ENCODE peak calls at places on chromosomes 2 and 18, in five cellular contexts. N is left ventricle myocardium inferior, T is endothelial cell of umbilical vein, S is esophagus squamous epithelium, B is OCI-LY7. H is an unnamed sample. For H3K9me3, the result is how much of the 10 kb centered on the place peaks cover.

GRCh38 chr2:50492452-50492851 is 539.5 kb downstream of the NRXN1 start:
- DNase-seq in T (peak), B (peak), S (no peak), N (no peak), H (no peak)

GRCh38 chr2:42138163-42139016 is 30.8 kb upstream of the EML4 start:
- DNase-seq in T (peak), B (no peak), S (no peak), N (no peak), H (peak)

GRCh38 chr2:118808429-118808809 is 39.0 kb downstream of the EN1 start:
- DNase-seq in N (no peak), T (no peak), B (no peak), S (no peak), H (no peak)

GRCh38 chr18:79522451-79523220 is 126.9 kb downstream of the NFATC1 start:
- DNase-seq in N (no peak), B (peak), S (no peak), T (no peak), H (peak)

GRCh38 chr2:45494275-45494977 is 116.6 kb downstream of the SRBD1 start:
- DNase-seq in T (peak), N (no peak), B (peak), S (no peak), H (no peak)

GRCh38 chr18:61833978-61834377 is 58.8 kb downstream of the RNF152 start:
- DNase-seq in T (peak), N (no peak), S (no peak), B (no peak), H (no peak)

GRCh38 chr2:95700554-95700953 is 108.8 kb downstream of the TRIM43 start:
- DNase-seq in B (no peak), N (no peak), T (no peak), S (no peak), H (no peak)

GRCh38 chr2:30675758-30676157 is 131.5 kb downstream of the CAPN13 start:
- DNase-seq in N (no peak), T (no peak), S (no peak), B (no peak), H (no peak)

GRCh38 chr2:132974477-132975050 is 304.6 kb upstream of the LYPD1 start:
- DNase-seq in S (no peak), N (no peak), B (no peak), T (no peak), H (no peak)

GRCh38 chr18:66136039-66136438 is 385.2 kb downstream of the CDH7 start:
- DNase-seq in B (no peak), T (no peak), S (no peak), N (no peak), H (no peak)

GRCh38 chr2:12549641-12550040 is 167.1 kb upstream of the TRIB2 start:
- DNase-seq in S (no peak), N (no peak), T (no peak), B (no peak), H (no peak)

GRCh38 chr18:79026491-79026890 is 42.7 kb upstream of the ATP9B start:
- DNase-seq in S (no peak), T (no peak), N (no peak), B (no peak), H (no peak)

GRCh38 chr2:231228223-231228622 is 29.8 kb downstream of the ARMC9 start:
- DNase-seq in B (peak), N (no peak), S (no peak), T (no peak), H (no peak)

GRCh38 chr2:192657364-192657763 is 462.6 kb upstream of the TMEFF2 start:
- DNase-seq in N (no peak), B (no peak), S (no peak), T (no peak), H (no peak)

GRCh38 chr2:215921884-215922283 is 91.5 kb downstream of the MREG start:
- DNase-seq in T (peak), N (no peak), S (no peak), B (no peak), H (no peak)

GRCh38 chr2:9033385-9034175 is 30.1 kb upstream of the MBOAT2 start:
- DNase-seq in S (no peak), B (no peak), T (no peak), N (no peak), H (no peak)

GRCh38 chr2:98747888-98748287 is 17.0 kb upstream of the MGAT4A start:
- DNase-seq in B (no peak), N (no peak), T (no peak), S (no peak), H (no peak)

GRCh38 chr2:98532761-98533160 is 75.6 kb downstream of the COA5 start:
- DNase-seq in N (no peak), T (no peak), B (no peak), S (no peak), H (no peak)

GRCh38 chr18:63676526-63676925 is 14.8 kb upstream of the SERPINB3 start:
- DNase-seq in T (no peak), B (peak), S (no peak), N (no peak), H (no peak)

GRCh38 chr2:232696609-232697058 is 497 bp upstream of the GIGYF2 start:
- DNase-seq in B (no peak), T (no peak), N (no peak), S (no peak), H (no peak)

GRCh38 chr18:69686861-69687260 is 260.8 kb downstream of the CD226 start:
- DNase-seq in T (no peak), S (no peak), B (no peak), N (no peak), H (no peak)

GRCh38 chr2:37448342-37449120 is 104.1 kb downstream of the QPCT start:
- DNase-seq in T (no peak), N (no peak), B (no peak), S (no peak), H (no peak)

GRCh38 chr2:215692387-215693079 is 256.7 kb upstream of the FN1 start:
- DNase-seq in B (no peak), S (no peak), N (no peak), T (peak), H (no peak)

GRCh38 chr2:27606611-27607010 is 22.2 kb downstream of the CCDC121 start:
- DNase-seq in B (no peak), S (no peak), N (no peak), T (no peak), H (no peak)

GRCh38 chr2:62654423-62654791 is 51.1 kb upstream of the EHBP1 start:
- DNase-seq in S (no peak), B (no peak), N (no peak), T (no peak), H (no peak)

GRCh38 chr2:106030287-106031268 is 163.5 kb downstream of the UXS1 start:
- DNase-seq in S (no peak), N (peak), B (no peak), T (peak), H (peak)

GRCh38 chr2:126776701-126777619 is 121.0 kb downstream of the GYPC start:
- DNase-seq in N (peak), T (peak), B (peak), S (no peak), H (peak)

GRCh38 chr2:53632714-53633113 is 134.9 kb upstream of the CHAC2 start:
- DNase-seq in N (no peak), S (no peak), B (no peak), T (no peak), H (no peak)

GRCh38 chr2:46888421-46888952 is 27.1 kb downstream of the MCFD2 start:
- DNase-seq in B (no peak), N (no peak), T (no peak), S (no peak), H (no peak)

GRCh38 chr2:149080964-149081363 is 42.5 kb downstream of the LYPD6B start:
- DNase-seq in T (no peak), S (no peak), N (no peak), B (no peak), H (no peak)

GRCh38 chr2:156326488-156326887 is 6.0 kb downstream of the NR4A2 start:
- DNase-seq in B (no peak), N (no peak), T (no peak), S (no peak), H (no peak)

GRCh38 chr2:118991554-118991953 is 49.6 kb downstream of the MARCO start:
- DNase-seq in T (no peak), B (no peak), N (no peak), S (no peak), H (no peak)

GRCh38 chr2:12501469-12502147 is 215.1 kb upstream of the TRIB2 start:
- DNase-seq in T (peak), N (peak), B (no peak), S (no peak), H (no peak)

GRCh38 chr2:74497777-74498499 is 1.5 kb downstream of the LBX2 start:
- DNase-seq in N (no peak), B (no peak), T (no peak), S (no peak), H (no peak)

GRCh38 chr2:98736464-98736889 is 5.5 kb upstream of the MGAT4A start:
- DNase-seq in S (no peak), N (no peak), T (peak), B (no peak), H (no peak)

GRCh38 chr18:41745166-41746049 is 209.6 kb upstream of the PIK3C3 start:
- DNase-seq in N (peak), T (peak), B (peak), S (no peak), H (peak)

GRCh38 chr2:210224660-210225460 is at the start of gene ACADL:
- DNase-seq in N (peak), T (peak), B (no peak), S (no peak), H (no peak)

GRCh38 chr2:78993518-78994148 is 31.9 kb upstream of the REG3G start:
- DNase-seq in N (no peak), B (no peak), T (no peak), S (no peak), H (no peak)

DNA sequence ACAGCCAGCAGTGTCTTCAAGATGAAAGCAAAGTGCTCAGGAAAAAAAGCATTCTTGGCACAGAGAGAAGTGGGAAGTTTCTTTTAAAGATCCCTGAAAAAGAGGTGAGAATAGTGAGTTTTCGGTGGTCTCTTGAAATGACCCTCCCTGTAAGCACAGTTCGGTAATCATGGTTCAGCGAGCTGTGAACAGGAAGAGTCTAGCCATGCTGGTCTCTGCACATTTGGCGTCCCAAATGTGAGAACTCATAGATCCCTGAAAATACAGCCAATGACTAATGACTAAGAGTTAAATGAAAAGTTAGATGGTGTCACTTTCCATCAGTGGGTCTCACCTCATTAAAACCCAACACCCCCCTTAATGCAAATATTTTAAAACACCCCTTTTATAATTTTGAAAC is 3.4 kb downstream of the IL1R1 start:
- DNase-seq in B (no peak), S (no peak), T (no peak), N (no peak), H (no peak)
- H3K9me3 ChIP-seq in B (under half), S (under half), T (under half), N (half or more), H (under half)

DNA sequence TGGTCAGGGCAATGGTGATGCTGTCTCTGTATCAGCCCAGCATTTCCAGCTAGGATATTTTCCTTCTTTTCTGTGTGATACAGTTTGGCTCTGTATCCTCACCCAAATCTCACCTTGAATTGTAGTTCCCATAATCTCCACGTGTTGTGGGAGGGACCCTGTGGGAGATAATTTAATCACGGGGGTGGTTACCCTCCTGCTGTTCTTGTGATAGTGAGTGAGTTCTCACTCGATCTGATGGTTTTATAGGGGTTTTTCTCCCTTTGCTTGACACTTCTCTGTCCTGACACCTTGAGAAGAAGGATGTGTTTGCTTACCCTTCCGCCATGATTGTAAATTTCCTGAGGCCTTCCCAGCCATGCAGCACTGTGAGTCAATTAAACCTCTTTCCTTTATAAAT is 5.9 kb downstream of the SCN2A start:
- DNase-seq in T (no peak), B (no peak), S (no peak), N (no peak), H (no peak)
- H3K9me3 ChIP-seq in T (under half), B (under half), S (under half), N (under half), H (under half)

GRCh38 chr18:68354176-68354575 is 360.7 kb downstream of the TMX3 start:
- DNase-seq in B (no peak), S (no peak), T (no peak), N (no peak), H (no peak)

DNA sequence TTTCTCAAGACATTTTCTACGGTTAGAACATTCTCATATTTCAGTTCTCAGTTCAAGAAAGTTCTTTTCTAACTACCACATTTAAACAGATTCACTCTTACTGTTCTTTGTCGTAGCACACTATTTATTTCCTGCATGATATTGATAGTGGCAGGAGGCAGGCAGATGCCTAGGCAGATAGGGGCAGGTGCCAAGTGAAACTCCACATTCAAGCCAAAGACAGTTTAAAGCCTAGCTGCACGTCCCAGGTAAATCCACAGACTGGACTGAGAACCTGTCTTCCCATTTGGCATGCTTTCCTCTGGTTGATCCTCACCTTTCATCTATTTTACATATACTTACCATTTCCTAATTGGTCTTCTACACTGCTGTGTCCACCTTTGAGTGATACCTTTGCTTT is 359.3 kb downstream of the TMX3 start:
- DNase-seq in B (no peak), S (no peak), N (no peak), T (no peak), H (no peak)
- H3K9me3 ChIP-seq in B (under half), S (under half), N (half or more), T (under half), H (under half)

DNA sequence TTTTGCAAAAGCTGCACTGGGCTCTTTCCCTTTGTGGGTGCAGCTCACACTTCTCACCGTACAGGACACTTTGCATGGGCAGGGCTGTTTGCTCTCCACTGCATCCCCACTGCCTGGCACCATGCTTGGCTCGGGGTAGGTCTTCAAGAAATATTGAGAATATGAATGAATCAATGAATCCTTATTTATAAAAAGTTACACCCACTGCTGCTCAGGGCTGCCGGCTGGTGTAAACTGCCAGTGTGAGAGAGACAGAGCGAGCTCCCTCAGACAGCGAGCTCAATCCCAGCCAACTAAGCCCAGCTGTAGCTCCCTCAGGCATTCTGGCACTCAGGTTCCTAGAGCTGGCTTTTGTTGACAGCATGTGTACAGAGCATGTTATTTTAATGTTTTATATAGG is 3.4 kb downstream of the TMEM185B start:
- DNase-seq in B (no peak), S (no peak), T (no peak), N (no peak), H (peak)
- H3K9me3 ChIP-seq in B (under half), S (under half), T (under half), N (under half), H (under half)

DNA sequence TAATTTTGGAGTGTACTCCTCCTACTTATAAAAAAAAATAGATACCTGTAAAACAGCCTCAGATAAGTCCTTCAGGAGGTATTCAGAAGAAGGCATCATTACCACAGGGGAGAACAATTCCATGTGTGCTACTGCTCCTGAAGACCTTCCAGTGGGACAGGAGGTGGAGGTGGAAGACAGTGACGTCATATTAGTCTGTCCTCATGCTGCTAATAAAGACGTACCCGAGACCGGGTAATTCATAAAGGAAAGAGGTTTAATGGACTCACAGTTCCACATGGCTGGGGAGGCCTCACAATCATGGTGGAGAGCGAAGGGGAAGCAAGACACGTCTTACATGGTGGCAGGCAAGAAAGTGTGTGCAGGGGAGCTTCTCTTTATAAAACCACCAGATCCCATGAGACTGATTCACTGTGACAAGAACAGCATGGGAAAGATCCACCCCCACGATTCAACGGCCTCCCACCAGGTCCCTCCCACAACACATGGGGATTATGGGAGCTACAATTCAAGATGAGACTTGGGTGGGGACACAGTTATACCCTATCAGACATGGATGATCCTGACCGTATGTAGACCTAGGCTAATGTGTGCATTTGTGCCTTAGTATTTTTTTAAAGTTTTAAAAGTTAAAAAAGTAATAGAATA is 98.4 kb downstream of the NDUFA10 start:
- DNase-seq in N (peak), T (no peak), B (no peak), S (no peak), H (peak)
- H3K9me3 ChIP-seq in N (under half), T (under half), B (under half), S (under half), H (under half)

DNA sequence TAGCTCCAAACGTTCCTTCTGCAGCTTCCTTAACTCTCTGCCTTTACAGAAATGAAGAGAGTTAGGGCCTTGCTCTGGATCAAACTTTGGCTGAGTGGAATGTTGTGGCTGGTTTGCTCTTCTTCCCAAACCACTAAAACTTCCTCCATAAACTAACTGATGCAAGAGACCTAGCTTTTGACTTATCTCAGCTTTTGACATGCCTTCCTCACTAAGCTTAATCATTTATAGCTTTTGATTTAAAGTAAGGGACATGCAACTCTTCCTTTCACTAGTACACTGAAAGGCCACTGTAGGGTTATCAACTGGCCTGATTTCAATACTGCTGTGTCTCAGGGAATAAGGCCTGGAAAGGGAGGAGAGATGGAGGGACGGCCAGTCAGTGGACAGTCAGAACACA is 8.3 kb downstream of the PXDN start:
- DNase-seq in B (no peak), S (no peak), T (no peak), N (no peak), H (no peak)
- H3K9me3 ChIP-seq in B (under half), S (under half), T (under half), N (under half), H (under half)

DNA sequence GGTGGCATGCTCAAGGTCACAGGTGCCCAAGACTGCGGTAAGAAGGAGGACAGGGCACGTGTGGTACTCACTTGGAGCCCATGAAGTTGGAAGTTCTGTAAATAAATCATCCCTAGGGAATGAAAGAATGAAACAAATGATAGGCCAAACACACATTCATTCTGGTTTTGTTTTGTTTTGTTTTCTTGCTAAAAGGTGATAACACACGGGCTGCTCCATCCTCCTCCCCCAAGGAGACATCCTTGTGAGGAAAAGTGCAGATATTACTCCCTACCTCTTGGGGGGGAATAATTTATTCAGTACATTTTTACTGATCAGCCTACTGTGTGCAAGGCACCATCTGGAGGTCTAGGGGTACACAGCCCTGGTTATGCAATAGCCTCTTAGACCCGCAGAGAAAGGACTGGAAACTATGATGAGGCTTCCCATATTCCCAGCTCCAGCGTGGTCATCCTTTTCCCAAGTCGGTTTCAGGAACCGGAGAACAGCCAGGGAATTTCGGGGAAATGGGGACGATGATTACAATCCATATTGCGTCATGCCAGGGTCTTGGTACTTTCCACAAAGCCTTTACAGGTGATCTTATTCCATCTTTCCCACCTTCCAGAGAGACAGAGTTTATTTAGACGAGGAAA is 6.3 kb downstream of the RAX start:
- DNase-seq in S (no peak), T (no peak), N (no peak), B (no peak), H (no peak)
- H3K9me3 ChIP-seq in S (under half), T (under half), N (under half), B (under half), H (under half)